ENCODE peak calls at places on chromosomes 3 and 15, in nine cellular contexts. R, F, H, Z, Y, T, A, P and N are unnamed samples.

GRCh38 chr15:91853968-91854943 is 748 bp downstream of the SLCO3A1 start:
- DNase-seq in R (peak), F (peak), H (peak), Z (peak), Y (no peak), T (peak), A (peak), P (no peak), N (no peak)

GRCh38 chr15:65875458-65875857 is 6.2 kb downstream of the RAB11A start:
- DNase-seq in R (no peak), F (no peak), H (no peak), Z (no peak), Y (no peak), T (no peak), A (no peak), P (no peak), N (peak)

GRCh38 chr15:63056843-63057242 is 14.3 kb downstream of the TPM1 start:
- DNase-seq in R (peak), F (no peak), H (no peak), Z (no peak), Y (no peak), T (no peak), A (no peak), P (no peak), N (peak)

GRCh38 chr3:99781761-99782160 is 35.9 kb upstream of the CMSS1 start:
- DNase-seq in R (peak), F (no peak), H (no peak), Z (no peak), Y (no peak), T (no peak), A (no peak), P (no peak), N (peak)

GRCh38 chr3:161630791-161631190 is 134.2 kb downstream of the OTOL1 start:
- DNase-seq in R (no peak), F (no peak), H (no peak), Z (no peak), Y (no peak), T (no peak), A (peak), P (no peak), N (no peak)

GRCh38 chr15:43275736-43276562 is 9.2 kb upstream of the TGM5 start:
- DNase-seq in R (no peak), F (no peak), H (no peak), Z (no peak), Y (no peak), T (no peak), A (no peak), P (no peak), N (no peak)

GRCh38 chr15:75195122-75195765 is 6.4 kb upstream of the C15orf39 start:
- DNase-seq in R (no peak), F (no peak), H (no peak), Z (peak), Y (peak), T (no peak), A (peak), P (no peak), N (no peak)

GRCh38 chr3:76997733-76998132 is 42.2 kb upstream of the ROBO2 start:
- DNase-seq in R (no peak), F (no peak), H (no peak), Z (no peak), Y (no peak), T (no peak), A (no peak), P (no peak), N (peak)

GRCh38 chr3:108485146-108485545 is 25.2 kb downstream of the MYH15 start:
- DNase-seq in R (no peak), F (no peak), H (no peak), Z (no peak), Y (no peak), T (no peak), A (no peak), P (no peak), N (no peak)

GRCh38 chr3:100107227-100107626 is 7.1 kb downstream of the FILIP1L start:
- DNase-seq in R (peak), F (no peak), H (no peak), Z (peak), Y (no peak), T (no peak), A (no peak), P (no peak), N (peak)

GRCh38 chr3:127844326-127844942 is 22.1 kb upstream of the MGLL start:
- DNase-seq in R (no peak), F (no peak), H (peak), Z (no peak), Y (no peak), T (no peak), A (no peak), P (no peak), N (no peak)

GRCh38 chr15:41102854-41103253 is 13.2 kb downstream of the INO80 start:
- DNase-seq in R (no peak), F (no peak), H (no peak), Z (no peak), Y (no peak), T (no peak), A (no peak), P (no peak), N (peak)

GRCh38 chr15:28885630-28886430 is at the start of gene APBA2:
- DNase-seq in R (peak), F (peak), H (no peak), Z (peak), Y (no peak), T (peak), A (peak), P (no peak), N (peak)

GRCh38 chr3:58306662-58307286 is 454 bp downstream of the HTD2 start:
- DNase-seq in R (peak), F (peak), H (peak), Z (no peak), Y (peak), T (no peak), A (peak), P (no peak), N (peak)

GRCh38 chr3:149203758-149204157 is 17.9 kb downstream of the CP start:
- DNase-seq in R (no peak), F (no peak), H (peak), Z (no peak), Y (no peak), T (no peak), A (no peak), P (no peak), N (no peak)

GRCh38 chr3:105613120-105613519 is 246.4 kb downstream of the ALCAM start:
- DNase-seq in R (peak), F (no peak), H (no peak), Z (peak), Y (no peak), T (no peak), A (no peak), P (no peak), N (no peak)

GRCh38 chr3:10195692-10196091 is 31.0 kb downstream of the IRAK2 start:
- DNase-seq in R (no peak), F (no peak), H (no peak), Z (no peak), Y (no peak), T (no peak), A (no peak), P (no peak), N (no peak)

GRCh38 chr15:37134699-37135131 is 34.4 kb upstream of the MEIS2 start:
- DNase-seq in R (peak), F (peak), H (peak), Z (peak), Y (peak), T (no peak), A (no peak), P (no peak), N (peak)

GRCh38 chr15:67199881-67200763 is 54.3 kb downstream of the AAGAB start:
- DNase-seq in R (peak), F (no peak), H (no peak), Z (no peak), Y (no peak), T (no peak), A (no peak), P (no peak), N (peak)

GRCh38 chr15:57172925-57173324 is 203.4 kb upstream of the CGNL1 start:
- DNase-seq in R (peak), F (no peak), H (no peak), Z (no peak), Y (no peak), T (no peak), A (no peak), P (no peak), N (peak)

GRCh38 chr15:63598467-63599400 is 1.5 kb downstream of the FBXL22 start:
- DNase-seq in R (no peak), F (no peak), H (no peak), Z (no peak), Y (peak), T (no peak), A (no peak), P (no peak), N (no peak)

GRCh38 chr3:138348950-138349739 is 766 bp downstream of the MRAS start:
- DNase-seq in R (peak), F (peak), H (no peak), Z (no peak), Y (no peak), T (no peak), A (peak), P (no peak), N (peak)

GRCh38 chr15:98536976-98537375 is 111.4 kb upstream of the IGF1R start:
- DNase-seq in R (no peak), F (no peak), H (no peak), Z (no peak), Y (no peak), T (no peak), A (no peak), P (no peak), N (no peak)

GRCh38 chr3:127831723-127832172 is 9.4 kb upstream of the MGLL start:
- DNase-seq in R (peak), F (peak), H (peak), Z (peak), Y (peak), T (no peak), A (peak), P (no peak), N (peak)

GRCh38 chr3:86973440-86973839 is 17.5 kb downstream of the VGLL3 start:
- DNase-seq in R (peak), F (peak), H (no peak), Z (no peak), Y (no peak), T (no peak), A (no peak), P (no peak), N (peak)